ENCODE peak calls at places on chromosome 12, in six cellular contexts. One of them, this sample, is unnamed.

GRCh38 chr12:4119157-4119761 is 154.3 kb upstream of the CCND2 start:
- DNase-seq in endothelial cell: no peak
- DNase-seq in suprapubic skin: no peak
- DNase-seq in adipocyte: no peak
- DNase-seq in kidney glomerular epithelial cell: no peak
- DNase-seq in NCI-H1092: no peak
- DNase-seq in this sample: no peak

GRCh38 chr12:104593482-104593881 is 136.7 kb downstream of the CHST11 start:
- DNase-seq in endothelial cell: no peak
- DNase-seq in suprapubic skin: no peak
- DNase-seq in adipocyte: no peak
- DNase-seq in kidney glomerular epithelial cell: no peak
- DNase-seq in NCI-H1092: no peak
- DNase-seq in this sample: no peak

GRCh38 chr12:115481141-115481540 is 796.4 kb downstream of the MED13L start:
- DNase-seq in endothelial cell: no peak
- DNase-seq in suprapubic skin: no peak
- DNase-seq in adipocyte: no peak
- DNase-seq in kidney glomerular epithelial cell: no peak
- DNase-seq in NCI-H1092: no peak
- DNase-seq in this sample: no peak

GRCh38 chr12:89082354-89082753 is 269.9 kb downstream of the DUSP6 start:
- DNase-seq in endothelial cell: no peak
- DNase-seq in suprapubic skin: no peak
- DNase-seq in adipocyte: no peak
- DNase-seq in kidney glomerular epithelial cell: no peak
- DNase-seq in NCI-H1092: no peak
- DNase-seq in this sample: no peak

GRCh38 chr12:122072031-122072970 is 6.3 kb upstream of the MLXIP start:
- DNase-seq in endothelial cell: no peak
- DNase-seq in suprapubic skin: no peak
- DNase-seq in adipocyte: peak; percentile 94
- DNase-seq in kidney glomerular epithelial cell: peak; percentile 77
- DNase-seq in NCI-H1092: peak; percentile 66
- DNase-seq in this sample: no peak

GRCh38 chr12:42162198-42162597 is 17.5 kb upstream of the GXYLT1 start:
- DNase-seq in endothelial cell: no peak
- DNase-seq in suprapubic skin: no peak
- DNase-seq in adipocyte: no peak
- DNase-seq in kidney glomerular epithelial cell: no peak
- DNase-seq in NCI-H1092: no peak
- DNase-seq in this sample: no peak

GRCh38 chr12:105100998-105101397 is 6.5 kb upstream of the WASHC4 start:
- DNase-seq in endothelial cell: no peak
- DNase-seq in suprapubic skin: no peak
- DNase-seq in adipocyte: peak; percentile 76
- DNase-seq in kidney glomerular epithelial cell: no peak
- DNase-seq in NCI-H1092: no peak
- DNase-seq in this sample: no peak

GRCh38 chr12:50572275-50572674 is 67.5 kb downstream of the DIP2B start:
- DNase-seq in endothelial cell: no peak
- DNase-seq in suprapubic skin: no peak
- DNase-seq in adipocyte: peak; percentile 96
- DNase-seq in kidney glomerular epithelial cell: no peak
- DNase-seq in NCI-H1092: no peak
- DNase-seq in this sample: no peak

GRCh38 chr12:4857472-4858291 is 52.0 kb upstream of the KCNA1 start:
- DNase-seq in endothelial cell: peak; percentile 80
- DNase-seq in suprapubic skin: peak; percentile 79
- DNase-seq in adipocyte: peak; percentile 92
- DNase-seq in kidney glomerular epithelial cell: peak; percentile 56
- DNase-seq in NCI-H1092: peak; percentile 70
- DNase-seq in this sample: peak; percentile 60

GRCh38 chr12:263574-263973 is 938 bp upstream of the SLC6A13 start:
- DNase-seq in endothelial cell: no peak
- DNase-seq in suprapubic skin: no peak
- DNase-seq in adipocyte: no peak
- DNase-seq in kidney glomerular epithelial cell: peak; percentile 10
- DNase-seq in NCI-H1092: no peak
- DNase-seq in this sample: no peak

GRCh38 chr12:6632026-6632978 is 3.5 kb downstream of the LPAR5 start:
- DNase-seq in endothelial cell: no peak
- DNase-seq in suprapubic skin: no peak
- DNase-seq in adipocyte: no peak
- DNase-seq in kidney glomerular epithelial cell: no peak
- DNase-seq in NCI-H1092: no peak
- DNase-seq in this sample: peak; percentile 40

GRCh38 chr12:68871899-68872298 is 61.1 kb downstream of the CPM start:
- DNase-seq in endothelial cell: peak; percentile 12
- DNase-seq in suprapubic skin: no peak
- DNase-seq in adipocyte: no peak
- DNase-seq in kidney glomerular epithelial cell: no peak
- DNase-seq in NCI-H1092: no peak
- DNase-seq in this sample: no peak

GRCh38 chr12:72207094-72207493 is 65.1 kb upstream of the TRHDE start:
- DNase-seq in endothelial cell: no peak
- DNase-seq in suprapubic skin: no peak
- DNase-seq in adipocyte: peak; percentile 5
- DNase-seq in kidney glomerular epithelial cell: no peak
- DNase-seq in NCI-H1092: no peak
- DNase-seq in this sample: no peak

GRCh38 chr12:59847127-59847526 is 251.3 kb downstream of the SLC16A7 start:
- DNase-seq in endothelial cell: no peak
- DNase-seq in suprapubic skin: no peak
- DNase-seq in adipocyte: no peak
- DNase-seq in kidney glomerular epithelial cell: no peak
- DNase-seq in NCI-H1092: no peak
- DNase-seq in this sample: no peak

GRCh38 chr12:32964981-32965585 is 68.5 kb upstream of the PKP2 start:
- DNase-seq in endothelial cell: no peak
- DNase-seq in suprapubic skin: no peak
- DNase-seq in adipocyte: no peak
- DNase-seq in kidney glomerular epithelial cell: no peak
- DNase-seq in NCI-H1092: no peak
- DNase-seq in this sample: no peak

GRCh38 chr12:67220065-67220464 is 49.1 kb upstream of the CAND1 start:
- DNase-seq in endothelial cell: peak; percentile 16
- DNase-seq in suprapubic skin: no peak
- DNase-seq in adipocyte: peak; percentile 4
- DNase-seq in kidney glomerular epithelial cell: no peak
- DNase-seq in NCI-H1092: no peak
- DNase-seq in this sample: no peak

GRCh38 chr12:13179159-13180074 is 17.1 kb upstream of the EMP1 start:
- DNase-seq in endothelial cell: peak; percentile 72
- DNase-seq in suprapubic skin: peak; percentile 89
- DNase-seq in adipocyte: peak; percentile 63
- DNase-seq in kidney glomerular epithelial cell: peak; percentile 43
- DNase-seq in NCI-H1092: no peak
- DNase-seq in this sample: peak; percentile 28

GRCh38 chr12:3550839-3551238 is 59.8 kb downstream of the PRMT8 start:
- DNase-seq in endothelial cell: no peak
- DNase-seq in suprapubic skin: no peak
- DNase-seq in adipocyte: no peak
- DNase-seq in kidney glomerular epithelial cell: no peak
- DNase-seq in NCI-H1092: no peak
- DNase-seq in this sample: no peak

GRCh38 chr12:1914116-1914911 is 4.1 kb downstream of the CACNA2D4 start:
- DNase-seq in endothelial cell: no peak
- DNase-seq in suprapubic skin: no peak
- DNase-seq in adipocyte: no peak
- DNase-seq in kidney glomerular epithelial cell: no peak
- DNase-seq in NCI-H1092: no peak
- DNase-seq in this sample: no peak

GRCh38 chr12:20004951-20005350 is 363.4 kb upstream of the PDE3A start:
- DNase-seq in endothelial cell: no peak
- DNase-seq in suprapubic skin: no peak
- DNase-seq in adipocyte: peak; percentile 34
- DNase-seq in kidney glomerular epithelial cell: no peak
- DNase-seq in NCI-H1092: no peak
- DNase-seq in this sample: no peak

GRCh38 chr12:18998343-18999270 is 130.9 kb upstream of the PLEKHA5 start:
- DNase-seq in endothelial cell: no peak
- DNase-seq in suprapubic skin: no peak
- DNase-seq in adipocyte: peak; percentile 43
- DNase-seq in kidney glomerular epithelial cell: peak; percentile 17
- DNase-seq in NCI-H1092: peak; percentile 12
- DNase-seq in this sample: no peak

GRCh38 chr12:132490481-132491348 is 764 bp downstream of the FBRSL1 start:
- DNase-seq in endothelial cell: peak; percentile 34
- DNase-seq in suprapubic skin: no peak
- DNase-seq in adipocyte: peak; percentile 57
- DNase-seq in kidney glomerular epithelial cell: peak; percentile 2
- DNase-seq in NCI-H1092: no peak
- DNase-seq in this sample: no peak

GRCh38 chr12:6970096-6970527 is 352 bp downstream of the PHB2 start:
- DNase-seq in endothelial cell: no peak
- DNase-seq in suprapubic skin: peak; percentile 82
- DNase-seq in adipocyte: no peak
- DNase-seq in kidney glomerular epithelial cell: no peak
- DNase-seq in NCI-H1092: no peak
- DNase-seq in this sample: no peak

GRCh38 chr12:31647106-31647505 is 12.4 kb upstream of the ETFBKMT start:
- DNase-seq in endothelial cell: no peak
- DNase-seq in suprapubic skin: no peak
- DNase-seq in adipocyte: no peak
- DNase-seq in kidney glomerular epithelial cell: no peak
- DNase-seq in NCI-H1092: no peak
- DNase-seq in this sample: no peak